ENCODE peak calls at places on chromosomes 7 and 10, in ten cellular contexts. One of them, this sample, is unnamed. For H3K4me1, the result is how much of the 10 kb centered on the place peaks cover.

GRCh38 chr10:98321203-98321780 is 53.3 kb upstream of the LOXL4 start:
- DNase-seq in body of pancreas: no peak
- DNase-seq in pancreas: no peak
- DNase-seq in gastrocnemius medialis: no peak
- DNase-seq in CD8-positive, alpha-beta T cell: no peak
- DNase-seq in transverse colon: no peak
- DNase-seq in hepatocyte: no peak
- DNase-seq in thoracic aorta: no peak
- DNase-seq in upper lobe of right lung: no peak
- DNase-seq in sigmoid colon: no peak
- DNase-seq in this sample: no peak

GRCh38 chr7:2687338-2687869 is 598 bp upstream of the AMZ1 start:
- DNase-seq in body of pancreas: no peak
- DNase-seq in pancreas: no peak
- DNase-seq in gastrocnemius medialis: no peak
- DNase-seq in CD8-positive, alpha-beta T cell: no peak
- DNase-seq in transverse colon: no peak
- DNase-seq in hepatocyte: no peak
- DNase-seq in thoracic aorta: no peak
- DNase-seq in upper lobe of right lung: no peak
- DNase-seq in sigmoid colon: no peak
- DNase-seq in this sample: no peak

GRCh38 chr10:93993782-93994668 is at the start of gene PLCE1:
- DNase-seq in body of pancreas: peak
- DNase-seq in pancreas: peak
- DNase-seq in gastrocnemius medialis: peak
- DNase-seq in CD8-positive, alpha-beta T cell: no peak
- DNase-seq in transverse colon: peak
- DNase-seq in hepatocyte: peak
- DNase-seq in thoracic aorta: no peak
- DNase-seq in upper lobe of right lung: peak
- DNase-seq in sigmoid colon: peak
- DNase-seq in this sample: peak

GRCh38 chr7:157615101-157615817 is 278.5 kb downstream of the DNAJB6 start:
- DNase-seq in body of pancreas: no peak
- DNase-seq in pancreas: no peak
- DNase-seq in gastrocnemius medialis: no peak
- DNase-seq in CD8-positive, alpha-beta T cell: no peak
- DNase-seq in transverse colon: no peak
- DNase-seq in hepatocyte: no peak
- DNase-seq in thoracic aorta: no peak
- DNase-seq in upper lobe of right lung: peak
- DNase-seq in sigmoid colon: peak
- DNase-seq in this sample: no peak

GRCh38 chr10:8275911-8276310 is 221.4 kb downstream of the GATA3 start:
- DNase-seq in body of pancreas: peak
- DNase-seq in pancreas: peak
- DNase-seq in gastrocnemius medialis: no peak
- DNase-seq in CD8-positive, alpha-beta T cell: no peak
- DNase-seq in transverse colon: no peak
- DNase-seq in hepatocyte: no peak
- DNase-seq in thoracic aorta: no peak
- DNase-seq in upper lobe of right lung: no peak
- DNase-seq in sigmoid colon: no peak
- DNase-seq in this sample: no peak

GRCh38 chr10:108039821-108040584 is 875.5 kb upstream of the SORCS1 start:
- DNase-seq in body of pancreas: no peak
- DNase-seq in pancreas: no peak
- DNase-seq in gastrocnemius medialis: no peak
- DNase-seq in CD8-positive, alpha-beta T cell: no peak
- DNase-seq in transverse colon: no peak
- DNase-seq in hepatocyte: no peak
- DNase-seq in thoracic aorta: no peak
- DNase-seq in upper lobe of right lung: no peak
- DNase-seq in sigmoid colon: no peak
- DNase-seq in this sample: no peak

GRCh38 chr10:1687190-1687589 is 50.1 kb downstream of the ADARB2 start:
- DNase-seq in body of pancreas: no peak
- DNase-seq in pancreas: no peak
- DNase-seq in gastrocnemius medialis: no peak
- DNase-seq in CD8-positive, alpha-beta T cell: no peak
- DNase-seq in transverse colon: no peak
- DNase-seq in hepatocyte: peak
- DNase-seq in thoracic aorta: no peak
- DNase-seq in upper lobe of right lung: no peak
- DNase-seq in sigmoid colon: no peak
- DNase-seq in this sample: no peak

GRCh38 chr10:115171392-115171960 is 78.3 kb downstream of the ATRNL1 start:
- DNase-seq in body of pancreas: no peak
- DNase-seq in pancreas: no peak
- DNase-seq in gastrocnemius medialis: no peak
- DNase-seq in CD8-positive, alpha-beta T cell: no peak
- DNase-seq in transverse colon: no peak
- DNase-seq in hepatocyte: peak
- DNase-seq in thoracic aorta: no peak
- DNase-seq in upper lobe of right lung: no peak
- DNase-seq in sigmoid colon: no peak
- DNase-seq in this sample: no peak

GRCh38 chr7:125814030-125814535 is 884.5 kb upstream of the POT1 start:
- DNase-seq in body of pancreas: no peak
- DNase-seq in pancreas: no peak
- DNase-seq in gastrocnemius medialis: no peak
- DNase-seq in CD8-positive, alpha-beta T cell: no peak
- DNase-seq in transverse colon: no peak
- DNase-seq in hepatocyte: no peak
- DNase-seq in thoracic aorta: no peak
- DNase-seq in upper lobe of right lung: no peak
- DNase-seq in sigmoid colon: no peak
- DNase-seq in this sample: no peak

GRCh38 chr10:58701398-58702135 is 188.9 kb downstream of the BICC1 start:
- DNase-seq in body of pancreas: peak
- DNase-seq in pancreas: no peak
- DNase-seq in gastrocnemius medialis: peak
- DNase-seq in CD8-positive, alpha-beta T cell: no peak
- DNase-seq in transverse colon: no peak
- DNase-seq in hepatocyte: no peak
- DNase-seq in thoracic aorta: no peak
- DNase-seq in upper lobe of right lung: no peak
- DNase-seq in sigmoid colon: no peak
- DNase-seq in this sample: no peak

GRCh38 chr7:140675726-140676125 is 3.0 kb downstream of the ADCK2 start:
- DNase-seq in body of pancreas: no peak
- DNase-seq in pancreas: no peak
- DNase-seq in gastrocnemius medialis: no peak
- DNase-seq in CD8-positive, alpha-beta T cell: no peak
- DNase-seq in transverse colon: no peak
- DNase-seq in hepatocyte: no peak
- DNase-seq in thoracic aorta: no peak
- DNase-seq in upper lobe of right lung: peak
- DNase-seq in sigmoid colon: peak
- DNase-seq in this sample: no peak

GRCh38 chr10:76626406-76626805 is 1011.2 kb downstream of the KCNMA1 start:
- DNase-seq in body of pancreas: no peak
- DNase-seq in pancreas: no peak
- DNase-seq in gastrocnemius medialis: no peak
- DNase-seq in CD8-positive, alpha-beta T cell: no peak
- DNase-seq in transverse colon: no peak
- DNase-seq in hepatocyte: no peak
- DNase-seq in thoracic aorta: no peak
- DNase-seq in upper lobe of right lung: no peak
- DNase-seq in sigmoid colon: no peak
- DNase-seq in this sample: no peak

GRCh38 chr7:84923348-84923747 is 263.5 kb downstream of the SEMA3D start:
- DNase-seq in body of pancreas: no peak
- DNase-seq in pancreas: no peak
- DNase-seq in gastrocnemius medialis: no peak
- DNase-seq in CD8-positive, alpha-beta T cell: no peak
- DNase-seq in transverse colon: no peak
- DNase-seq in hepatocyte: no peak
- DNase-seq in thoracic aorta: no peak
- DNase-seq in upper lobe of right lung: no peak
- DNase-seq in sigmoid colon: no peak
- DNase-seq in this sample: no peak

GRCh38 chr10:47261556-47261955 is 38.4 kb upstream of the GDF10 start:
- DNase-seq in body of pancreas: no peak
- DNase-seq in pancreas: no peak
- DNase-seq in gastrocnemius medialis: no peak
- DNase-seq in CD8-positive, alpha-beta T cell: no peak
- DNase-seq in transverse colon: peak
- DNase-seq in hepatocyte: no peak
- DNase-seq in thoracic aorta: no peak
- DNase-seq in upper lobe of right lung: no peak
- DNase-seq in sigmoid colon: peak
- DNase-seq in this sample: no peak
- H3K4me1 ChIP-seq in body of pancreas: under half
- H3K4me1 ChIP-seq in pancreas: under half
- H3K4me1 ChIP-seq in gastrocnemius medialis: under half
- H3K4me1 ChIP-seq in CD8-positive, alpha-beta T cell: half or more
- H3K4me1 ChIP-seq in transverse colon: under half
- H3K4me1 ChIP-seq in hepatocyte: under half
- H3K4me1 ChIP-seq in thoracic aorta: under half
- H3K4me1 ChIP-seq in upper lobe of right lung: under half
- H3K4me1 ChIP-seq in sigmoid colon: under half
- H3K4me1 ChIP-seq in this sample: under half

DNA sequence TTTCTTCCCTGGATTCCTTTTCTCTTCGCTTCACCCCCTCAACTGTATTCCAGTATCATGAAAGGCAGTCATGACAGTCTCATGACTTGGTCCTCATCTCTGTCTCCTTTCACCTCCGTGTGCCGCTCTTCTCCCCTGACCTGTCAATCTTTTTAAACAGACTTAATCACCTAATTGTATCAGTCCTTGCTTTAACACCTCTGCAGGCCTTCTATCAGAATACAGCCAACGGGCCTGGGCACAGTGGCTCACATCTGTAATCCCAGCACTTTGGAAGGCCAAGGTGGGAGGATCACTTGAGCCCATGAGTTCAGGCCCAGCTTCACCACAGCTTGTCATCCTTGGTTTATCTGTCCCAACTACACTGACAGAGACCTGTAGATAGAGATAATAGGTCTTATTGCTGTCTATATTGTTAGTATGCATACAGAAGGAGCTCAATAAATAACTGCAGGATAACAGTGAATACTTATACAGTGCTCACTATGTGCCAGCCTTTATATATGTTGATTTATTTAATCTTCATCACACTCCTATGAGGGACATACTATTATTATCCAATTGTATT is 1.2 kb downstream of the CNPY4 start:
- DNase-seq in body of pancreas: no peak
- DNase-seq in pancreas: no peak
- DNase-seq in gastrocnemius medialis: no peak
- DNase-seq in CD8-positive, alpha-beta T cell: no peak
- DNase-seq in transverse colon: no peak
- DNase-seq in hepatocyte: no peak
- DNase-seq in thoracic aorta: no peak
- DNase-seq in upper lobe of right lung: no peak
- DNase-seq in sigmoid colon: no peak
- DNase-seq in this sample: no peak
- H3K4me3 ChIP-seq in body of pancreas: no peak
- H3K4me3 ChIP-seq in pancreas: peak
- H3K4me3 ChIP-seq in gastrocnemius medialis: peak
- H3K4me3 ChIP-seq in CD8-positive, alpha-beta T cell: peak
- H3K4me3 ChIP-seq in transverse colon: peak
- H3K4me3 ChIP-seq in hepatocyte: peak
- H3K4me3 ChIP-seq in thoracic aorta: peak
- H3K4me3 ChIP-seq in upper lobe of right lung: peak
- H3K4me3 ChIP-seq in sigmoid colon: peak
- H3K4me3 ChIP-seq in this sample: no peak

GRCh38 chr7:35793225-35793579 is 7.7 kb upstream of the SEPTIN7 start:
- DNase-seq in body of pancreas: no peak
- DNase-seq in pancreas: no peak
- DNase-seq in gastrocnemius medialis: no peak
- DNase-seq in CD8-positive, alpha-beta T cell: no peak
- DNase-seq in transverse colon: no peak
- DNase-seq in hepatocyte: peak
- DNase-seq in thoracic aorta: no peak
- DNase-seq in upper lobe of right lung: no peak
- DNase-seq in sigmoid colon: no peak
- DNase-seq in this sample: no peak

GRCh38 chr7:35787925-35788324 is 12.9 kb upstream of the SEPTIN7 start:
- DNase-seq in body of pancreas: no peak
- DNase-seq in pancreas: no peak
- DNase-seq in gastrocnemius medialis: no peak
- DNase-seq in CD8-positive, alpha-beta T cell: no peak
- DNase-seq in transverse colon: no peak
- DNase-seq in hepatocyte: no peak
- DNase-seq in thoracic aorta: no peak
- DNase-seq in upper lobe of right lung: no peak
- DNase-seq in sigmoid colon: no peak
- DNase-seq in this sample: no peak

GRCh38 chr7:35797311-35797710 is 3.5 kb upstream of the SEPTIN7 start:
- DNase-seq in body of pancreas: no peak
- DNase-seq in pancreas: no peak
- DNase-seq in gastrocnemius medialis: no peak
- DNase-seq in CD8-positive, alpha-beta T cell: no peak
- DNase-seq in transverse colon: no peak
- DNase-seq in hepatocyte: no peak
- DNase-seq in thoracic aorta: no peak
- DNase-seq in upper lobe of right lung: no peak
- DNase-seq in sigmoid colon: no peak
- DNase-seq in this sample: no peak

DNA sequence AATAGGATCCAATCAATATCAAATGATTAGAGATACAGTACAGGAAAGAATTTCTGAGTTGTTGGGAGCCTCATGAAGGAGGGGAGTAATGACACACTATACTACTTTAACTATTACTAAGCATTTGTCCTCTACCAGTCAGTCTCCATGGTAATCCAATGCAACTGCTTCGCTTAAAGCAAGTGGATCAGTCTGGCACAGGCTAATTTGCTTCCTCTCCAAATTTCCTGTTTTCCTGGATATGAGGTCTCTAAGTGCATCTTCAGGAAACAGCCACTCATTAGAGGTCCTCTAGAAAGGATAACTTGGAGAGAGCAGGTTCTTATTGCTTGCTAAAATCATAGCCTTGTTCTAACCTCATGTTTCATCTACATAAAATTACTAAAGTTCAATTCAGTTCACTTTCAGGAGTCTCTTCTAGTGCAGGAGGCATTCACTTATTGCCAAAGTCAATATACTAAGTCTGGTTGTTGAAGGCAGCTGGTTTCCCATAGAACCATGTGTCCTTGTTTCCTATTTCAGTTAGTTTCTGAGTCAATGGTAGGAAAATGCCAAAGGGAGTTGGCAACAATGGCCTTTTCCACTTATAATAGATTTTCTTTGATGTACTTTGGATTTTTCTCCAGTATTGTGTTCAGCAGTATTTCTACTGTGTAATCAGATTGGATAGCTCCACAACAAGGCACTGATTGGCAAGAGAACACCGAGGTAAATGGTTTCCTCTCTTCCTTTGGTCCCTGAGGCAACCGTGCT is 8.2 kb upstream of the SEPTIN7 start:
- DNase-seq in body of pancreas: peak
- DNase-seq in pancreas: peak
- DNase-seq in gastrocnemius medialis: no peak
- DNase-seq in CD8-positive, alpha-beta T cell: no peak
- DNase-seq in transverse colon: no peak
- DNase-seq in hepatocyte: no peak
- DNase-seq in thoracic aorta: no peak
- DNase-seq in upper lobe of right lung: no peak
- DNase-seq in sigmoid colon: no peak
- DNase-seq in this sample: no peak
- TF ChIP-seq CTCF in body of pancreas: no peak
- TF ChIP-seq CTCF in pancreas: no peak
- TF ChIP-seq CTCF in gastrocnemius medialis: no peak
- TF ChIP-seq CTCF in CD8-positive, alpha-beta T cell: no peak
- TF ChIP-seq CTCF in transverse colon: no peak
- TF ChIP-seq CTCF in hepatocyte: no peak
- TF ChIP-seq CTCF in thoracic aorta: no peak
- TF ChIP-seq CTCF in upper lobe of right lung: no peak
- TF ChIP-seq CTCF in sigmoid colon: no peak
- TF ChIP-seq CTCF in this sample: no peak

GRCh38 chr10:87786421-87786820 is 31.6 kb downstream of the ATAD1 start:
- DNase-seq in body of pancreas: no peak
- DNase-seq in pancreas: no peak
- DNase-seq in gastrocnemius medialis: no peak
- DNase-seq in CD8-positive, alpha-beta T cell: no peak
- DNase-seq in transverse colon: no peak
- DNase-seq in hepatocyte: no peak
- DNase-seq in thoracic aorta: no peak
- DNase-seq in upper lobe of right lung: no peak
- DNase-seq in sigmoid colon: no peak
- DNase-seq in this sample: no peak
- H3K4me1 ChIP-seq in body of pancreas: under half
- H3K4me1 ChIP-seq in pancreas: under half
- H3K4me1 ChIP-seq in gastrocnemius medialis: under half
- H3K4me1 ChIP-seq in CD8-positive, alpha-beta T cell: under half
- H3K4me1 ChIP-seq in transverse colon: under half
- H3K4me1 ChIP-seq in hepatocyte: under half
- H3K4me1 ChIP-seq in thoracic aorta: under half
- H3K4me1 ChIP-seq in upper lobe of right lung: under half
- H3K4me1 ChIP-seq in sigmoid colon: under half
- H3K4me1 ChIP-seq in this sample: under half